ENCODE peak calls at places on chromosomes 1 and 21, in nine cellular contexts. One of them, this sample, is unnamed.
A peak's percentile ranks its signal among the peaks of the same experiment; 100 is the strongest.

GRCh38 chr1:200665851-200666250 is 3.9 kb downstream of the DDX59 start:
- DNase-seq in GM12865: no peak
- DNase-seq in astrocyte of the spinal cord: no peak
- DNase-seq in uterus: no peak
- DNase-seq in stomach: no peak
- DNase-seq in psoas muscle: no peak
- DNase-seq in tibial artery: no peak
- DNase-seq in astrocyte of the cerebellum: no peak
- DNase-seq in HCT116: no peak
- DNase-seq in this sample: no peak

GRCh38 chr1:32247983-32248889 is 1.2 kb downstream of the FAM167B start:
- DNase-seq in HCT116: no peak
- DNase-seq in GM12865: peak; percentile 91
- DNase-seq in astrocyte of the cerebellum: peak; percentile 12
- DNase-seq in tibial artery: peak; percentile 90
- DNase-seq in astrocyte of the spinal cord: peak; percentile 53
- DNase-seq in uterus: peak; percentile 73
- DNase-seq in stomach: peak; percentile 92
- DNase-seq in psoas muscle: peak; percentile 89
- DNase-seq in this sample: peak; percentile 96

GRCh38 chr1:6554907-6555778 is at the start of gene TAS1R1:
- DNase-seq in stomach: peak; percentile 76
- DNase-seq in astrocyte of the spinal cord: no peak
- DNase-seq in psoas muscle: peak; percentile 76
- DNase-seq in astrocyte of the cerebellum: no peak
- DNase-seq in uterus: peak; percentile 41
- DNase-seq in GM12865: no peak
- DNase-seq in tibial artery: peak; percentile 87
- DNase-seq in HCT116: no peak
- DNase-seq in this sample: peak; percentile 62

GRCh38 chr1:29384496-29385015 is 148.2 kb downstream of the PTPRU start:
- DNase-seq in uterus: no peak
- DNase-seq in HCT116: no peak
- DNase-seq in GM12865: no peak
- DNase-seq in stomach: no peak
- DNase-seq in psoas muscle: no peak
- DNase-seq in astrocyte of the cerebellum: no peak
- DNase-seq in astrocyte of the spinal cord: no peak
- DNase-seq in tibial artery: no peak
- DNase-seq in this sample: no peak

GRCh38 chr1:156281281-156282142 is 1.1 kb downstream of the SMG5 start:
- DNase-seq in tibial artery: no peak
- DNase-seq in astrocyte of the spinal cord: peak; percentile 17
- DNase-seq in uterus: no peak
- DNase-seq in GM12865: peak; percentile 75
- DNase-seq in astrocyte of the cerebellum: no peak
- DNase-seq in HCT116: no peak
- DNase-seq in psoas muscle: peak; percentile 90
- DNase-seq in stomach: no peak
- DNase-seq in this sample: no peak

GRCh38 chr1:2789986-2790581 is 11.4 kb downstream of the TTC34 start:
- DNase-seq in stomach: no peak
- DNase-seq in psoas muscle: peak; percentile 38
- DNase-seq in uterus: no peak
- DNase-seq in GM12865: no peak
- DNase-seq in astrocyte of the cerebellum: no peak
- DNase-seq in astrocyte of the spinal cord: no peak
- DNase-seq in HCT116: no peak
- DNase-seq in tibial artery: peak; percentile 56
- DNase-seq in this sample: no peak

GRCh38 chr21:30718239-30718909 is at the start of gene KRTAP21-3:
- DNase-seq in psoas muscle: no peak
- DNase-seq in tibial artery: no peak
- DNase-seq in astrocyte of the spinal cord: peak; percentile 78
- DNase-seq in stomach: no peak
- DNase-seq in uterus: no peak
- DNase-seq in GM12865: peak; percentile 3
- DNase-seq in astrocyte of the cerebellum: peak; percentile 69
- DNase-seq in HCT116: peak; percentile 18
- DNase-seq in this sample: no peak

GRCh38 chr1:223634423-223634822 is 31.1 kb downstream of the CAPN8 start:
- DNase-seq in stomach: no peak
- DNase-seq in astrocyte of the spinal cord: no peak
- DNase-seq in psoas muscle: no peak
- DNase-seq in HCT116: no peak
- DNase-seq in uterus: no peak
- DNase-seq in GM12865: no peak
- DNase-seq in astrocyte of the cerebellum: no peak
- DNase-seq in tibial artery: no peak
- DNase-seq in this sample: no peak

GRCh38 chr1:219350172-219350571 is 176.5 kb downstream of the LYPLAL1 start:
- DNase-seq in stomach: no peak
- DNase-seq in astrocyte of the spinal cord: no peak
- DNase-seq in tibial artery: no peak
- DNase-seq in uterus: no peak
- DNase-seq in GM12865: no peak
- DNase-seq in astrocyte of the cerebellum: no peak
- DNase-seq in HCT116: no peak
- DNase-seq in psoas muscle: no peak
- DNase-seq in this sample: no peak

GRCh38 chr1:53323316-53323715 is 4.6 kb downstream of the LRP8 start:
- DNase-seq in tibial artery: no peak
- DNase-seq in uterus: no peak
- DNase-seq in astrocyte of the spinal cord: no peak
- DNase-seq in stomach: no peak
- DNase-seq in GM12865: no peak
- DNase-seq in psoas muscle: no peak
- DNase-seq in astrocyte of the cerebellum: no peak
- DNase-seq in HCT116: no peak
- DNase-seq in this sample: no peak

GRCh38 chr1:245334827-245335490 is 180.2 kb downstream of the KIF26B start:
- DNase-seq in astrocyte of the spinal cord: no peak
- DNase-seq in tibial artery: no peak
- DNase-seq in HCT116: no peak
- DNase-seq in astrocyte of the cerebellum: no peak
- DNase-seq in uterus: no peak
- DNase-seq in psoas muscle: no peak
- DNase-seq in GM12865: no peak
- DNase-seq in stomach: no peak
- DNase-seq in this sample: no peak

GRCh38 chr21:40254540-40255455 is 387.6 kb downstream of the PCP4 start:
- DNase-seq in tibial artery: no peak
- DNase-seq in astrocyte of the spinal cord: peak; percentile 86
- DNase-seq in uterus: no peak
- DNase-seq in stomach: no peak
- DNase-seq in GM12865: no peak
- DNase-seq in psoas muscle: no peak
- DNase-seq in astrocyte of the cerebellum: peak; percentile 95
- DNase-seq in HCT116: no peak
- DNase-seq in this sample: no peak

GRCh38 chr21:33479679-33480480 is at the start of gene TMEM50B:
- DNase-seq in tibial artery: peak; percentile 98
- DNase-seq in stomach: peak; percentile 96
- DNase-seq in GM12865: peak; percentile 98
- DNase-seq in HCT116: peak; percentile 83
- DNase-seq in uterus: peak; percentile 97
- DNase-seq in astrocyte of the spinal cord: peak; percentile 96
- DNase-seq in psoas muscle: peak; percentile 97
- DNase-seq in astrocyte of the cerebellum: peak; percentile 81
- DNase-seq in this sample: peak; percentile 97
- TF ChIP-seq CTCF in tibial artery: peak; percentile 58
- TF ChIP-seq CTCF in stomach: peak; percentile 42
- TF ChIP-seq CTCF in GM12865: peak; percentile 18
- TF ChIP-seq CTCF in HCT116: no peak
- TF ChIP-seq CTCF in uterus: peak; percentile 31
- TF ChIP-seq CTCF in astrocyte of the spinal cord: peak; percentile 50
- TF ChIP-seq CTCF in psoas muscle: peak; percentile 53
- TF ChIP-seq CTCF in astrocyte of the cerebellum: peak; percentile 45
- TF ChIP-seq CTCF in this sample: no peak

GRCh38 chr1:234613992-234614584 is 4.1 kb upstream of the IRF2BP2 start:
- DNase-seq in tibial artery: no peak
- DNase-seq in uterus: no peak
- DNase-seq in GM12865: no peak
- DNase-seq in psoas muscle: no peak
- DNase-seq in astrocyte of the spinal cord: peak; percentile 44
- DNase-seq in astrocyte of the cerebellum: no peak
- DNase-seq in HCT116: no peak
- DNase-seq in stomach: no peak
- DNase-seq in this sample: no peak

GRCh38 chr1:234611799-234612351 is 1.9 kb upstream of the IRF2BP2 start:
- DNase-seq in astrocyte of the spinal cord: no peak
- DNase-seq in astrocyte of the cerebellum: no peak
- DNase-seq in GM12865: peak; percentile 58
- DNase-seq in stomach: peak; percentile 59
- DNase-seq in psoas muscle: peak; percentile 72
- DNase-seq in HCT116: no peak
- DNase-seq in uterus: peak; percentile 42
- DNase-seq in tibial artery: peak; percentile 92
- DNase-seq in this sample: peak; percentile 69

GRCh38 chr1:234611153-234611798 is 1.3 kb upstream of the IRF2BP2 start:
- DNase-seq in psoas muscle: no peak
- DNase-seq in uterus: no peak
- DNase-seq in GM12865: peak; percentile 86
- DNase-seq in astrocyte of the cerebellum: peak; percentile 80
- DNase-seq in astrocyte of the spinal cord: peak; percentile 94
- DNase-seq in tibial artery: no peak
- DNase-seq in stomach: no peak
- DNase-seq in HCT116: peak; percentile 77
- DNase-seq in this sample: no peak

GRCh38 chr1:234612352-234613127 is 2.6 kb upstream of the IRF2BP2 start:
- DNase-seq in HCT116: peak; percentile 97
- DNase-seq in astrocyte of the cerebellum: peak; percentile 86
- DNase-seq in astrocyte of the spinal cord: peak; percentile 99
- DNase-seq in GM12865: peak; percentile 86
- DNase-seq in tibial artery: peak; percentile 93
- DNase-seq in uterus: peak; percentile 89
- DNase-seq in psoas muscle: peak; percentile 93
- DNase-seq in stomach: peak; percentile 95
- DNase-seq in this sample: peak; percentile 94

DNA sequence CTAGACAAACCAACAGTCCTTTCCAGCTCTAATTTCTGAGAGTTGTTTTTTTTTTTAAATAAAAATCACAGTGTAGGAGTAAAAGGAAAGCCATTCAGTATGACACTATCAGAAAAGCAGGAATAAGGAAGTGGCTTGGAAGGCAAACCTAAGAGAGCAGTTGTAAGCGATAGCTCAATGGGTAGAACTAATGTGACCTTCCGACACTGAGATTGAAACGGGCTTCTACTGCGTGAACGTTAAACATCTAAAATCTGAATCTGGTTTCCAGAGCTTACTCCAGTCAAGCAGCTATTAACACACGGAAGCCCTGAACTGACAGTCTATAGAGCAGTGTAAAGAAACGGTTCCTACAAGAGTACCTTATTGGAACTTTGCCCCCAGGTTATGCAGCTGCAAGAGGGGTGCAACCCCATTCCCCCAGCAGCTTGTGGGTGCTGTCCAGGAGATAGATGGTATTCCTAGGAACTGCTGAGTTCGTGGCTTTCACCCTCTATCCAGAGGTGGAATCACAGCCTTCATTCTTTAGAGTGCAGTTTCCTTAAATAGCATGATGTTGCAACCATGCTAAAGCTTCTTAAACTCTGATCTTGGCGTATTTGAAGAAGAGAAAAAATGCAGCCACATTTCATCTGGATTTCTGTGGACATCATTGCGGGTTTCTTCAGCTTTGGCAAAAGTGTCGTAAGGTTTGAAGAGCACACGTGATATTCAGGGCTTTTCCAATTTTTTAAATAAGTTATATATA is 3.3 kb upstream of the IRF2BP2 start:
- DNase-seq in tibial artery: no peak
- DNase-seq in HCT116: no peak
- DNase-seq in psoas muscle: no peak
- DNase-seq in GM12865: no peak
- DNase-seq in stomach: no peak
- DNase-seq in astrocyte of the cerebellum: no peak
- DNase-seq in astrocyte of the spinal cord: peak; percentile 78
- DNase-seq in uterus: no peak
- DNase-seq in this sample: no peak
- H3K4me3 ChIP-seq in tibial artery: peak overlapping the region; percentile 23
- H3K4me3 ChIP-seq in HCT116: peak overlapping the region; percentile 64
- H3K4me3 ChIP-seq in psoas muscle: peak overlapping the region; percentile 54
- H3K4me3 ChIP-seq in GM12865: peak overlapping the region; percentile 28
- H3K4me3 ChIP-seq in stomach: peak overlapping the region; percentile 0
- H3K4me3 ChIP-seq in astrocyte of the cerebellum: no peak overlapping the region
- H3K4me3 ChIP-seq in astrocyte of the spinal cord: peak overlapping the region; percentile 9
- H3K4me3 ChIP-seq in uterus: peak overlapping the region; percentile 21
- H3K4me3 ChIP-seq in this sample: peak overlapping the region; percentile 27

GRCh38 chr1:95793893-95794292 is 559.9 kb downstream of the RWDD3 start:
- DNase-seq in GM12865: no peak
- DNase-seq in uterus: no peak
- DNase-seq in tibial artery: no peak
- DNase-seq in astrocyte of the spinal cord: no peak
- DNase-seq in psoas muscle: no peak
- DNase-seq in stomach: no peak
- DNase-seq in astrocyte of the cerebellum: no peak
- DNase-seq in HCT116: no peak
- DNase-seq in this sample: no peak
- TF ChIP-seq CTCF in GM12865: no peak
- TF ChIP-seq CTCF in uterus: no peak
- TF ChIP-seq CTCF in tibial artery: no peak
- TF ChIP-seq CTCF in astrocyte of the spinal cord: peak; percentile 3
- TF ChIP-seq CTCF in psoas muscle: no peak
- TF ChIP-seq CTCF in stomach: no peak
- TF ChIP-seq CTCF in astrocyte of the cerebellum: peak; percentile 7
- TF ChIP-seq CTCF in HCT116: peak; percentile 22
- TF ChIP-seq CTCF in this sample: no peak

GRCh38 chr21:43886565-43886964 is 21.5 kb downstream of the AGPAT3 start:
- DNase-seq in tibial artery: no peak
- DNase-seq in astrocyte of the cerebellum: no peak
- DNase-seq in uterus: no peak
- DNase-seq in HCT116: no peak
- DNase-seq in GM12865: no peak
- DNase-seq in astrocyte of the spinal cord: no peak
- DNase-seq in psoas muscle: no peak
- DNase-seq in stomach: no peak
- DNase-seq in this sample: no peak

GRCh38 chr21:43884012-43884860 is 19.2 kb downstream of the AGPAT3 start:
- DNase-seq in GM12865: peak; percentile 37
- DNase-seq in astrocyte of the cerebellum: no peak
- DNase-seq in HCT116: peak; percentile 83
- DNase-seq in stomach: peak; percentile 61
- DNase-seq in tibial artery: peak; percentile 45
- DNase-seq in psoas muscle: peak; percentile 51
- DNase-seq in astrocyte of the spinal cord: peak; percentile 22
- DNase-seq in uterus: no peak
- DNase-seq in this sample: peak; percentile 59

GRCh38 chr21:43882952-43883492 is 18.0 kb downstream of the AGPAT3 start:
- DNase-seq in astrocyte of the cerebellum: no peak
- DNase-seq in astrocyte of the spinal cord: no peak
- DNase-seq in stomach: no peak
- DNase-seq in psoas muscle: peak; percentile 52
- DNase-seq in tibial artery: peak; percentile 39
- DNase-seq in GM12865: no peak
- DNase-seq in HCT116: no peak
- DNase-seq in uterus: no peak
- DNase-seq in this sample: no peak

GRCh38 chr21:43884861-43885370 is 19.9 kb downstream of the AGPAT3 start:
- DNase-seq in HCT116: no peak
- DNase-seq in astrocyte of the spinal cord: no peak
- DNase-seq in astrocyte of the cerebellum: no peak
- DNase-seq in psoas muscle: peak; percentile 59
- DNase-seq in stomach: no peak
- DNase-seq in GM12865: no peak
- DNase-seq in tibial artery: peak; percentile 40
- DNase-seq in uterus: no peak
- DNase-seq in this sample: no peak

GRCh38 chr21:43885721-43886120 is 20.7 kb downstream of the AGPAT3 start:
- DNase-seq in tibial artery: no peak
- DNase-seq in stomach: no peak
- DNase-seq in GM12865: no peak
- DNase-seq in psoas muscle: no peak
- DNase-seq in astrocyte of the spinal cord: no peak
- DNase-seq in uterus: no peak
- DNase-seq in astrocyte of the cerebellum: no peak
- DNase-seq in HCT116: no peak
- DNase-seq in this sample: no peak
- H3K4me3 ChIP-seq in tibial artery: no peak overlapping the region
- H3K4me3 ChIP-seq in stomach: no peak overlapping the region
- H3K4me3 ChIP-seq in GM12865: no peak overlapping the region
- H3K4me3 ChIP-seq in psoas muscle: no peak overlapping the region
- H3K4me3 ChIP-seq in astrocyte of the spinal cord: no peak overlapping the region
- H3K4me3 ChIP-seq in uterus: no peak overlapping the region
- H3K4me3 ChIP-seq in astrocyte of the cerebellum: no peak overlapping the region
- H3K4me3 ChIP-seq in HCT116: no peak overlapping the region
- H3K4me3 ChIP-seq in this sample: no peak overlapping the region

This sample was measured in pancreas.